ENCODE peak calls at places on chromosomes 4 and X, in eight cellular contexts. One of them, this sample, is unnamed.

GRCh38 chrX:103628386-103629290 is at the start of gene TCEAL1:
- DNase-seq in MG63: peak; percentile 44
- DNase-seq in lower leg skin: peak; percentile 39
- DNase-seq in astrocyte: peak; percentile 38
- DNase-seq in fibroblast of the aortic adventitia: peak; percentile 31
- DNase-seq in fibroblast of pulmonary artery: peak; percentile 36
- DNase-seq in body of pancreas: peak; percentile 60
- DNase-seq in fibroblast of lung: peak; percentile 52
- DNase-seq in this sample: peak; percentile 44

GRCh38 chr4:10115657-10116624 is 658 bp downstream of the WDR1 start:
- DNase-seq in body of pancreas: peak; percentile 56
- DNase-seq in lower leg skin: no peak
- DNase-seq in fibroblast of the aortic adventitia: peak; percentile 25
- DNase-seq in fibroblast of pulmonary artery: no peak
- DNase-seq in astrocyte: no peak
- DNase-seq in MG63: peak; percentile 43
- DNase-seq in fibroblast of lung: peak; percentile 52
- DNase-seq in this sample: peak; percentile 34

GRCh38 chr4:24163314-24163713 is 273.5 kb upstream of the PPARGC1A start:
- DNase-seq in fibroblast of pulmonary artery: no peak
- DNase-seq in fibroblast of the aortic adventitia: no peak
- DNase-seq in MG63: no peak
- DNase-seq in astrocyte: no peak
- DNase-seq in fibroblast of lung: no peak
- DNase-seq in body of pancreas: no peak
- DNase-seq in lower leg skin: no peak
- DNase-seq in this sample: no peak

GRCh38 chrX:661154-661553 is 30.6 kb downstream of the SHOX start:
- DNase-seq in lower leg skin: no peak
- DNase-seq in fibroblast of the aortic adventitia: no peak
- DNase-seq in fibroblast of pulmonary artery: no peak
- DNase-seq in astrocyte: no peak
- DNase-seq in fibroblast of lung: no peak
- DNase-seq in body of pancreas: no peak
- DNase-seq in MG63: no peak
- DNase-seq in this sample: no peak

GRCh38 chrX:110210417-110211139 is 107.3 kb downstream of the AMMECR1 start:
- DNase-seq in body of pancreas: no peak
- DNase-seq in fibroblast of the aortic adventitia: peak; percentile 71
- DNase-seq in fibroblast of pulmonary artery: peak; percentile 73
- DNase-seq in lower leg skin: no peak
- DNase-seq in astrocyte: peak; percentile 86
- DNase-seq in MG63: peak; percentile 16
- DNase-seq in fibroblast of lung: peak; percentile 85
- DNase-seq in this sample: peak; percentile 92

GRCh38 chr4:118967393-118967792 is 78.7 kb downstream of the SYNPO2 start:
- DNase-seq in body of pancreas: no peak
- DNase-seq in fibroblast of pulmonary artery: peak; percentile 85
- DNase-seq in astrocyte: peak; percentile 70
- DNase-seq in MG63: peak; percentile 22
- DNase-seq in fibroblast of lung: peak; percentile 75
- DNase-seq in fibroblast of the aortic adventitia: peak; percentile 89
- DNase-seq in lower leg skin: no peak
- DNase-seq in this sample: peak; percentile 70

GRCh38 chrX:809081-809480 is 178.5 kb downstream of the SHOX start:
- DNase-seq in MG63: no peak
- DNase-seq in astrocyte: no peak
- DNase-seq in fibroblast of the aortic adventitia: no peak
- DNase-seq in fibroblast of pulmonary artery: no peak
- DNase-seq in body of pancreas: no peak
- DNase-seq in fibroblast of lung: no peak
- DNase-seq in lower leg skin: no peak
- DNase-seq in this sample: no peak

GRCh38 chrX:49155900-49156837 is 6.4 kb upstream of the MAGIX start:
- DNase-seq in lower leg skin: peak; percentile 83
- DNase-seq in fibroblast of pulmonary artery: peak; percentile 88
- DNase-seq in fibroblast of lung: peak; percentile 88
- DNase-seq in MG63: peak; percentile 90
- DNase-seq in fibroblast of the aortic adventitia: peak; percentile 84
- DNase-seq in body of pancreas: peak; percentile 89
- DNase-seq in astrocyte: peak; percentile 79
- DNase-seq in this sample: peak; percentile 89

GRCh38 chrX:134803551-134804183 is 145.4 kb upstream of the PLAC1 start:
- DNase-seq in fibroblast of lung: no peak
- DNase-seq in body of pancreas: no peak
- DNase-seq in fibroblast of the aortic adventitia: no peak
- DNase-seq in fibroblast of pulmonary artery: no peak
- DNase-seq in MG63: no peak
- DNase-seq in lower leg skin: no peak
- DNase-seq in astrocyte: peak; percentile 4
- DNase-seq in this sample: no peak

GRCh38 chr4:77009511-77010120 is 60.1 kb downstream of the SEPTIN11 start:
- DNase-seq in astrocyte: no peak
- DNase-seq in body of pancreas: no peak
- DNase-seq in MG63: no peak
- DNase-seq in fibroblast of pulmonary artery: no peak
- DNase-seq in lower leg skin: no peak
- DNase-seq in fibroblast of lung: no peak
- DNase-seq in fibroblast of the aortic adventitia: no peak
- DNase-seq in this sample: no peak

GRCh38 chrX:56564182-56564885 is 907 bp downstream of the UBQLN2 start:
- DNase-seq in fibroblast of pulmonary artery: peak; percentile 18
- DNase-seq in astrocyte: peak; percentile 72
- DNase-seq in MG63: peak; percentile 10
- DNase-seq in body of pancreas: no peak
- DNase-seq in fibroblast of the aortic adventitia: peak; percentile 37
- DNase-seq in lower leg skin: peak; percentile 12
- DNase-seq in fibroblast of lung: peak; percentile 74
- DNase-seq in this sample: peak; percentile 33

GRCh38 chrX:48945517-48946348 is 11.7 kb downstream of the OTUD5 start:
- DNase-seq in MG63: peak; percentile 32
- DNase-seq in lower leg skin: no peak
- DNase-seq in astrocyte: no peak
- DNase-seq in fibroblast of the aortic adventitia: peak; percentile 50
- DNase-seq in fibroblast of pulmonary artery: peak; percentile 62
- DNase-seq in fibroblast of lung: peak; percentile 29
- DNase-seq in body of pancreas: peak; percentile 61
- DNase-seq in this sample: peak; percentile 57

GRCh38 chr4:79476196-79476595 is 68.2 kb upstream of the GK2 start:
- DNase-seq in astrocyte: no peak
- DNase-seq in body of pancreas: no peak
- DNase-seq in fibroblast of pulmonary artery: no peak
- DNase-seq in fibroblast of lung: no peak
- DNase-seq in fibroblast of the aortic adventitia: peak; percentile 74
- DNase-seq in lower leg skin: peak; percentile 44
- DNase-seq in MG63: peak; percentile 5
- DNase-seq in this sample: no peak

GRCh38 chr4:157739237-157739636 is 433.6 kb downstream of the GASK1B start:
- DNase-seq in fibroblast of the aortic adventitia: no peak
- DNase-seq in MG63: peak; percentile 78
- DNase-seq in fibroblast of lung: peak; percentile 45
- DNase-seq in lower leg skin: no peak
- DNase-seq in fibroblast of pulmonary artery: peak; percentile 47
- DNase-seq in astrocyte: peak; percentile 26
- DNase-seq in body of pancreas: no peak
- DNase-seq in this sample: peak; percentile 17

GRCh38 chrX:35499071-35499862 is 298.9 kb upstream of the MAGEB16 start:
- DNase-seq in fibroblast of the aortic adventitia: no peak
- DNase-seq in astrocyte: no peak
- DNase-seq in body of pancreas: no peak
- DNase-seq in fibroblast of pulmonary artery: no peak
- DNase-seq in MG63: no peak
- DNase-seq in lower leg skin: no peak
- DNase-seq in fibroblast of lung: no peak
- DNase-seq in this sample: no peak

GRCh38 chr4:28391877-28392276 is 1531.2 kb downstream of the STIM2 start:
- DNase-seq in lower leg skin: no peak
- DNase-seq in body of pancreas: no peak
- DNase-seq in fibroblast of the aortic adventitia: no peak
- DNase-seq in astrocyte: no peak
- DNase-seq in MG63: no peak
- DNase-seq in fibroblast of lung: peak; percentile 10
- DNase-seq in fibroblast of pulmonary artery: no peak
- DNase-seq in this sample: no peak

GRCh38 chrX:131305926-131306325 is 16.8 kb upstream of the IGSF1 start:
- DNase-seq in astrocyte: no peak
- DNase-seq in lower leg skin: no peak
- DNase-seq in fibroblast of pulmonary artery: no peak
- DNase-seq in fibroblast of lung: peak; percentile 1
- DNase-seq in MG63: no peak
- DNase-seq in fibroblast of the aortic adventitia: no peak
- DNase-seq in body of pancreas: no peak
- DNase-seq in this sample: no peak

GRCh38 chr4:161815841-161816240 is 348.0 kb downstream of the FSTL5 start:
- DNase-seq in astrocyte: no peak
- DNase-seq in body of pancreas: no peak
- DNase-seq in MG63: no peak
- DNase-seq in fibroblast of pulmonary artery: no peak
- DNase-seq in fibroblast of lung: no peak
- DNase-seq in fibroblast of the aortic adventitia: no peak
- DNase-seq in lower leg skin: no peak
- DNase-seq in this sample: no peak

GRCh38 chr4:150584198-150584593 is 2.2 kb downstream of the MAB21L2 start:
- DNase-seq in body of pancreas: no peak
- DNase-seq in fibroblast of lung: no peak
- DNase-seq in lower leg skin: no peak
- DNase-seq in fibroblast of the aortic adventitia: no peak
- DNase-seq in fibroblast of pulmonary artery: no peak
- DNase-seq in astrocyte: no peak
- DNase-seq in MG63: no peak
- DNase-seq in this sample: no peak
- H3K4me3 ChIP-seq in body of pancreas: no peak overlapping the region
- H3K4me3 ChIP-seq in fibroblast of lung: no peak overlapping the region
- H3K4me3 ChIP-seq in lower leg skin: no peak overlapping the region
- H3K4me3 ChIP-seq in fibroblast of the aortic adventitia: peak overlapping the region; percentile 50
- H3K4me3 ChIP-seq in fibroblast of pulmonary artery: peak overlapping the region; percentile 58
- H3K4me3 ChIP-seq in astrocyte: peak overlapping the region; percentile 84
- H3K4me3 ChIP-seq in MG63: peak overlapping the region; percentile 55
- H3K4me3 ChIP-seq in this sample: no peak overlapping the region

GRCh38 chr4:68948985-68949384 is 2.6 kb downstream of the UGT2A3 start:
- DNase-seq in fibroblast of the aortic adventitia: no peak
- DNase-seq in lower leg skin: no peak
- DNase-seq in fibroblast of pulmonary artery: no peak
- DNase-seq in body of pancreas: no peak
- DNase-seq in fibroblast of lung: no peak
- DNase-seq in astrocyte: no peak
- DNase-seq in MG63: no peak
- DNase-seq in this sample: no peak
- H3K4me3 ChIP-seq in fibroblast of the aortic adventitia: no peak overlapping the region
- H3K4me3 ChIP-seq in lower leg skin: no peak overlapping the region
- H3K4me3 ChIP-seq in fibroblast of pulmonary artery: no peak overlapping the region
- H3K4me3 ChIP-seq in body of pancreas: peak overlapping the region; percentile 21
- H3K4me3 ChIP-seq in fibroblast of lung: no peak overlapping the region
- H3K4me3 ChIP-seq in astrocyte: no peak overlapping the region
- H3K4me3 ChIP-seq in MG63: no peak overlapping the region
- H3K4me3 ChIP-seq in this sample: no peak overlapping the region

GRCh38 chr4:153759407-153760226 is at the start of gene RNF175:
- DNase-seq in fibroblast of lung: peak; percentile 4
- DNase-seq in fibroblast of the aortic adventitia: no peak
- DNase-seq in MG63: peak; percentile 7
- DNase-seq in fibroblast of pulmonary artery: no peak
- DNase-seq in astrocyte: no peak
- DNase-seq in body of pancreas: no peak
- DNase-seq in lower leg skin: no peak
- DNase-seq in this sample: no peak
- H3K4me3 ChIP-seq in fibroblast of lung: no peak within 1 kb of the TSS
- H3K4me3 ChIP-seq in fibroblast of the aortic adventitia: peak within 1 kb of the TSS; percentile 59
- H3K4me3 ChIP-seq in MG63: peak within 1 kb of the TSS; percentile 29
- H3K4me3 ChIP-seq in fibroblast of pulmonary artery: peak within 1 kb of the TSS; percentile 22
- H3K4me3 ChIP-seq in astrocyte: peak within 1 kb of the TSS; percentile 48
- H3K4me3 ChIP-seq in body of pancreas: peak within 1 kb of the TSS; percentile 24
- H3K4me3 ChIP-seq in lower leg skin: peak within 1 kb of the TSS; percentile 28
- H3K4me3 ChIP-seq in this sample: peak within 1 kb of the TSS; percentile 29

DNA sequence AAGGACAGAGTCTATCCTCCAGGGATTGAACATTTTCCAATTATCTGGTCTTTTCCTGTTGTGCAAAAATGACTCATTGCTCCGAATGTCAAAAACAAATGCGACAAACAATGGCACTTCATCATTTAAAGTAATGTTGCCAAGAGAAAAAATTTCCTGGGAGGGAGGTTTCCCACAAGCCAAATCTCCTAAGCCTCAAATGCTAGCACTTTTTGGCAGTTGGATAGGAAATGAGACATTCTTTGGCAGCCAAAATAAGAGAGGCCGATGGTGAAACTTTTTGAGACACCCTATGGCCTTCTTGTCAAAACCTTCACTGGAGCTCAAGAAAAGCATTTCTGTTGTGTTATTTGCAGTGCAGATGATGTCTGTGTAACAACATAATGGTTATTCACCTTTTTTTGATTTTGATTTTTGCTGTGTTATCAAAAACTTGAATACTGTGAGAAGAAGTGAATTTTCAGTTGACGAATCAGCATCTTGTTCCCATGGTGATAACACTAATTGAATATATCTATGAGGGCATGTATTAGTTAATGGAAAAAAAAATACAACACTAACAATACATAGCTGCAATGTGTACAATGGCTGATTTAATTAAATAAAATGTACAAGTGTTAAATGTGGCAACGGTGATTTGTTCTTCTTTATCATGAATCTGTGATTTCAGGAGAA is 333.8 kb downstream of the ANK2 start:
- DNase-seq in fibroblast of the aortic adventitia: peak; percentile 96
- DNase-seq in MG63: peak; percentile 34
- DNase-seq in fibroblast of pulmonary artery: peak; percentile 98
- DNase-seq in astrocyte: peak; percentile 82
- DNase-seq in body of pancreas: no peak
- DNase-seq in fibroblast of lung: peak; percentile 83
- DNase-seq in lower leg skin: peak; percentile 51
- DNase-seq in this sample: peak; percentile 44
- H3K4me3 ChIP-seq in fibroblast of the aortic adventitia: no peak overlapping the region
- H3K4me3 ChIP-seq in MG63: no peak overlapping the region
- H3K4me3 ChIP-seq in fibroblast of pulmonary artery: no peak overlapping the region
- H3K4me3 ChIP-seq in astrocyte: no peak overlapping the region
- H3K4me3 ChIP-seq in body of pancreas: no peak overlapping the region
- H3K4me3 ChIP-seq in fibroblast of lung: no peak overlapping the region
- H3K4me3 ChIP-seq in lower leg skin: no peak overlapping the region
- H3K4me3 ChIP-seq in this sample: no peak overlapping the region

DNA sequence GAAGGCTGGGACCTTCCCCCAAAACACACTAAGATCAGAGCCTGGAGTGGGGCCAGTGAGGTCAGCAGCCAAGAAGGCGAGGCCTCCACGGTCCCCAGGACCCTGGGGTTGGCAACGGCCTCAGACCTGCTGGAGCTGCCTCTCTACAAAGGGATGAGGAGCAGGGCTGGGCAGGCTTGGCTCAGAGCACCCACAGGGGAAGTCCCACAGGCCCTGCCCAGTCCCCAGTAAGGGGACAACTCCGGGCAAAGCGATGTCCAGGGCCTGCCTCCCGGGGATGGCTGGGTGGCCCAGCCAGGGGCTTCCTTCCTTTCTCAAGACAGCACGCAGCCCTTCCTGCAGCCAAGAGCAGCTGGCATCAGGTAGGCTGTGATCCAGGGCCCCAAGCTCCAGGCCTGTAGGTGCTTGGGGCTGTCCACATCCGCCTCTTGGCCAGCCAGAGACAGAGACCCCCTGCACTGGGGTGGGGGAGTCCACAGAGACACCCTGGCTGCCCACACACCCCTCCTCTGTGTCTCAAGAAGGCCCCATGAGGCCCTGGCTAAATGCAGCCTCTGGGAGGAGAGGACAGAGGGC is 5.7 kb downstream of the MXD4 start:
- DNase-seq in lower leg skin: peak; percentile 21
- DNase-seq in fibroblast of lung: no peak
- DNase-seq in fibroblast of the aortic adventitia: no peak
- DNase-seq in MG63: no peak
- DNase-seq in body of pancreas: peak; percentile 52
- DNase-seq in astrocyte: no peak
- DNase-seq in fibroblast of pulmonary artery: peak; percentile 26
- DNase-seq in this sample: no peak
- H3K4me3 ChIP-seq in lower leg skin: no peak overlapping the region
- H3K4me3 ChIP-seq in fibroblast of lung: no peak overlapping the region
- H3K4me3 ChIP-seq in fibroblast of the aortic adventitia: no peak overlapping the region
- H3K4me3 ChIP-seq in MG63: no peak overlapping the region
- H3K4me3 ChIP-seq in body of pancreas: no peak overlapping the region
- H3K4me3 ChIP-seq in astrocyte: no peak overlapping the region
- H3K4me3 ChIP-seq in fibroblast of pulmonary artery: no peak overlapping the region
- H3K4me3 ChIP-seq in this sample: no peak overlapping the region

This sample was measured in fibroblast of villous mesenchyme.